ENCODE peak calls at places on chromosomes 16 and 17, in six cellular contexts. One of them, this sample, is unnamed.

GRCh38 chr17:79476074-79476473 is 134.8 kb downstream of the RBFOX3 start:
- DNase-seq in psoas muscle: no peak
- DNase-seq in T-helper 17 cell: no peak
- DNase-seq in activated CD4-positive, alpha-beta T cell treated with anti-CD3 and anti-CD28 coated beads for 24 hours: no peak
- DNase-seq in amniotic stem cell: no peak
- DNase-seq in AG08396: no peak
- DNase-seq in this sample: no peak

GRCh38 chr16:12573730-12574383 is 229.8 kb downstream of the CPPED1 start:
- DNase-seq in activated CD4-positive, alpha-beta T cell treated with anti-CD3 and anti-CD28 coated beads for 24 hours: peak
- DNase-seq in psoas muscle: no peak
- DNase-seq in AG08396: peak
- DNase-seq in T-helper 17 cell: no peak
- DNase-seq in amniotic stem cell: no peak
- DNase-seq in this sample: peak

GRCh38 chr16:85027968-85028637 is 508 bp downstream of the KIAA0513 start:
- DNase-seq in activated CD4-positive, alpha-beta T cell treated with anti-CD3 and anti-CD28 coated beads for 24 hours: peak
- DNase-seq in T-helper 17 cell: no peak
- DNase-seq in psoas muscle: no peak
- DNase-seq in amniotic stem cell: no peak
- DNase-seq in AG08396: peak
- DNase-seq in this sample: no peak

GRCh38 chr17:43846963-43847369 is at the start of gene CD300LG:
- DNase-seq in amniotic stem cell: no peak
- DNase-seq in activated CD4-positive, alpha-beta T cell treated with anti-CD3 and anti-CD28 coated beads for 24 hours: no peak
- DNase-seq in AG08396: no peak
- DNase-seq in T-helper 17 cell: no peak
- DNase-seq in psoas muscle: no peak
- DNase-seq in this sample: no peak

GRCh38 chr17:77215281-77215680 is 74.5 kb downstream of the SEC14L1 start:
- DNase-seq in activated CD4-positive, alpha-beta T cell treated with anti-CD3 and anti-CD28 coated beads for 24 hours: no peak
- DNase-seq in AG08396: no peak
- DNase-seq in psoas muscle: no peak
- DNase-seq in T-helper 17 cell: no peak
- DNase-seq in amniotic stem cell: no peak
- DNase-seq in this sample: no peak

GRCh38 chr17:21005803-21006202 is 37.0 kb downstream of the USP22 start:
- DNase-seq in amniotic stem cell: no peak
- DNase-seq in AG08396: no peak
- DNase-seq in T-helper 17 cell: no peak
- DNase-seq in psoas muscle: peak
- DNase-seq in activated CD4-positive, alpha-beta T cell treated with anti-CD3 and anti-CD28 coated beads for 24 hours: no peak
- DNase-seq in this sample: no peak

GRCh38 chr16:66927012-66927436 is 1.7 kb upstream of the RRAD start:
- DNase-seq in T-helper 17 cell: no peak
- DNase-seq in psoas muscle: no peak
- DNase-seq in amniotic stem cell: no peak
- DNase-seq in activated CD4-positive, alpha-beta T cell treated with anti-CD3 and anti-CD28 coated beads for 24 hours: no peak
- DNase-seq in AG08396: peak
- DNase-seq in this sample: peak

GRCh38 chr16:69796285-69797118 is 34.4 kb downstream of the WWP2 start:
- DNase-seq in AG08396: peak
- DNase-seq in activated CD4-positive, alpha-beta T cell treated with anti-CD3 and anti-CD28 coated beads for 24 hours: no peak
- DNase-seq in psoas muscle: no peak
- DNase-seq in T-helper 17 cell: no peak
- DNase-seq in amniotic stem cell: peak
- DNase-seq in this sample: peak

GRCh38 chr16:84739349-84740124 is 39.7 kb downstream of the USP10 start:
- DNase-seq in amniotic stem cell: peak
- DNase-seq in AG08396: peak
- DNase-seq in activated CD4-positive, alpha-beta T cell treated with anti-CD3 and anti-CD28 coated beads for 24 hours: no peak
- DNase-seq in psoas muscle: no peak
- DNase-seq in T-helper 17 cell: no peak
- DNase-seq in this sample: no peak

GRCh38 chr17:75370288-75370687 is 35.2 kb downstream of the GRB2 start:
- DNase-seq in T-helper 17 cell: no peak
- DNase-seq in activated CD4-positive, alpha-beta T cell treated with anti-CD3 and anti-CD28 coated beads for 24 hours: no peak
- DNase-seq in amniotic stem cell: no peak
- DNase-seq in psoas muscle: peak
- DNase-seq in AG08396: no peak
- DNase-seq in this sample: no peak

GRCh38 chr17:61463068-61463980 is 11.1 kb downstream of the TBX4 start:
- DNase-seq in T-helper 17 cell: no peak
- DNase-seq in psoas muscle: peak
- DNase-seq in amniotic stem cell: no peak
- DNase-seq in activated CD4-positive, alpha-beta T cell treated with anti-CD3 and anti-CD28 coated beads for 24 hours: no peak
- DNase-seq in AG08396: no peak
- DNase-seq in this sample: no peak

GRCh38 chr16:57447142-57447962 is at the start of the genes CIAPIN1 and COQ9:
- DNase-seq in AG08396: peak
- DNase-seq in T-helper 17 cell: peak
- DNase-seq in psoas muscle: peak
- DNase-seq in activated CD4-positive, alpha-beta T cell treated with anti-CD3 and anti-CD28 coated beads for 24 hours: peak
- DNase-seq in amniotic stem cell: peak
- DNase-seq in this sample: peak

GRCh38 chr17:47720754-47721533 is 12.1 kb upstream of the TBX21 start:
- DNase-seq in psoas muscle: no peak
- DNase-seq in activated CD4-positive, alpha-beta T cell treated with anti-CD3 and anti-CD28 coated beads for 24 hours: peak
- DNase-seq in AG08396: peak
- DNase-seq in amniotic stem cell: peak
- DNase-seq in T-helper 17 cell: peak
- DNase-seq in this sample: peak

GRCh38 chr17:44878627-44879221 is 20.5 kb downstream of the EFTUD2 start:
- DNase-seq in psoas muscle: no peak
- DNase-seq in T-helper 17 cell: no peak
- DNase-seq in amniotic stem cell: peak
- DNase-seq in activated CD4-positive, alpha-beta T cell treated with anti-CD3 and anti-CD28 coated beads for 24 hours: no peak
- DNase-seq in AG08396: peak
- DNase-seq in this sample: no peak

GRCh38 chr16:73124097-73124652 is 76.2 kb upstream of the ZFHX3 start:
- DNase-seq in psoas muscle: no peak
- DNase-seq in activated CD4-positive, alpha-beta T cell treated with anti-CD3 and anti-CD28 coated beads for 24 hours: no peak
- DNase-seq in amniotic stem cell: no peak
- DNase-seq in AG08396: no peak
- DNase-seq in T-helper 17 cell: no peak
- DNase-seq in this sample: no peak

This sample was measured in LoVo.